ENCODE peak calls at places on chromosome 11, in seven cellular contexts. K is brain microvascular endothelial cell, M is AG09309, T is progenitor cell of endocrine pancreas, L is neural crest cell, O is endodermal cell, D is stomach. Y is an unnamed sample.

GRCh38 chr11:45042560-45042959 is 91.9 kb upstream of the TP53I11 start:
- DNase-seq in D (no peak), T (no peak), M (no peak), O (no peak), K (no peak), L (no peak), Y (no peak)

GRCh38 chr11:45801723-45802315 is 3.1 kb upstream of the SLC35C1 start:
- DNase-seq in L (no peak), D (peak; percentile 32), K (no peak), T (no peak), O (no peak), M (no peak), Y (no peak)

GRCh38 chr11:128214263-128214662 is 373.1 kb downstream of the ETS1 start:
- DNase-seq in D (no peak), M (no peak), T (no peak), L (no peak), O (no peak), K (no peak), Y (no peak)

GRCh38 chr11:118703563-118704106 is 24.2 kb upstream of the TREH start:
- DNase-seq in D (no peak), L (no peak), T (no peak), O (no peak), K (no peak), M (no peak), Y (no peak)

GRCh38 chr11:78025378-78025777 is 2.3 kb upstream of the KCTD14 start:
- DNase-seq in O (no peak), M (no peak), T (no peak), L (no peak), K (no peak), D (no peak), Y (no peak)

GRCh38 chr11:28353991-28354390 is 245.8 kb downstream of the METTL15 start:
- DNase-seq in L (no peak), D (no peak), K (no peak), T (no peak), M (no peak), O (no peak), Y (no peak)

GRCh38 chr11:123438191-123438627 is 8.1 kb downstream of the GRAMD1B start:
- DNase-seq in M (peak; percentile 48), L (no peak), T (no peak), D (no peak), K (no peak), O (peak; percentile 81), Y (no peak)

GRCh38 chr11:47607380-47607779 is 13.2 kb upstream of the C1QTNF4 start:
- DNase-seq in M (peak; percentile 73), K (peak; percentile 94), T (no peak), O (no peak), D (no peak), L (no peak), Y (no peak)

GRCh38 chr11:2612884-2613571 is 86.8 kb downstream of the KCNQ1OT1 start:
- DNase-seq in T (no peak), M (no peak), K (no peak), O (no peak), D (no peak), L (no peak), Y (no peak)

DNA sequence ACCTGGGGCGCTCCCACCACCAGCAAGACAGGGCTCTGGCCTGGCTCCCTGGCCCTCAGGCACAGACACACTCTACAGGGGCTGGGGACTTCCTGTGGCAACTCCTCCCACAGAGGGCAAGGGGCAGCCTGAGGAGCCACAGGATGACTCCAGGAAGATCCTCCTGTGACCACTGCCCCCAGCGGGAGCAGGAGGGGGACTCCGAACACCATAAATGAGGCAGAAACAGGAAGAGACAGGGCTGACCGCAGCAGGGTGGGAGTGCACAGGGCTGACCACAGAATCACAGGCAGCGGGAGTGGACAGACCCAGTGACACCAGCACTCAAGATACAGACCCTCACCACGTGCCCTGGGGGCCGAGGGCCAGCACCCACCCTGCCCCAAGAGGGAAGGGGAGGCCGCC is 10.8 kb downstream of the ARAP1 start:
- DNase-seq in L (peak; percentile 31), K (peak; percentile 13), T (no peak), M (no peak), O (no peak), D (no peak), Y (no peak)
- TF ChIP-seq CTCF in L (no peak), K (peak; percentile 32), T (no peak), M (no peak), O (peak; percentile 43), D (no peak), Y (no peak)

GRCh38 chr11:64271339-64272132 is 12.9 kb downstream of the BAD start:
- DNase-seq in L (peak; percentile 73), M (peak; percentile 85), O (peak; percentile 97), D (peak; percentile 92), T (peak; percentile 77), K (peak; percentile 92), Y (no peak)
- TF ChIP-seq CTCF in L (peak; percentile 45), M (peak; percentile 14), O (peak; percentile 54), D (no peak), T (peak; percentile 37), K (peak; percentile 4), Y (peak; percentile 54)

GRCh38 chr11:8186429-8186828 is 17.6 kb upstream of the RIC3 start:
- DNase-seq in M (no peak), K (no peak), D (no peak), L (no peak), T (no peak), O (no peak), Y (no peak)

GRCh38 chr11:8178297-8178696 is 9.5 kb upstream of the RIC3 start:
- DNase-seq in D (no peak), M (no peak), K (no peak), L (no peak), T (no peak), O (peak; percentile 59), Y (no peak)

GRCh38 chr11:8180469-8180868 is 11.6 kb upstream of the RIC3 start:
- DNase-seq in L (no peak), K (no peak), O (peak; percentile 78), D (no peak), M (no peak), T (no peak), Y (no peak)

GRCh38 chr11:8183136-8183535 is 14.3 kb upstream of the RIC3 start:
- DNase-seq in M (no peak), L (no peak), T (no peak), D (no peak), O (no peak), K (no peak), Y (no peak)
- TF ChIP-seq CTCF in M (no peak), L (no peak), T (no peak), D (no peak), O (no peak), K (no peak), Y (no peak)

DNA sequence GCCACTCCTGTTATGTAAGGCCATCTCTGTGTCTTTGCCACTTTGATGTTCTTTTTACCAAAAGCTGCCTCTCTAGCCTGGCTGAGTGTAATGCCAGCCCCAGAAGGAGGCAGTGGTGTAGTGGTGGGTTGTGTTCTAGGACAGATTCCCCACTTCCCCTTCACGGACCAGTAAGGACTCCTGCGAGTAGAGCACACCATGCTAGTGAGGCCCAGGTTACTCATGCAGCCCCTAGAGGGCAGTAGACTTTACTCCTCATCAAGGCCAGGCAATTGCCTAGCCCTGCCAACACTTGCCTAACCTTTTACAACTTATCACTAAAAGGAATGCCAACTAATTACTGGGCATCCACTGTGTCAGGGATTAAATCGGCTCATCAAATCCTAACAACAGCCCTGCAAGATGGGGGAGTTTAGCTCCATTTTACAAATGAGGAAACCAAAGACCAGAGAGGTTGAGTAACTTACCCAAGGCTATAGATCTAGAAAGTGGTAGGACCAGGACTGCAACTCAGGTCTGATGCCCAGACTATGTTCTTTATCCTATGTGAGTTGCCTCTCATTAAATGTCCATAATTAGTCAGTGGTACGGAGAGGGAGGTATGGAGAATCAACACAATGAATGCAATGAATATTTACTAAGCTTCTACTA is 75.3 kb downstream of the APIP start:
- DNase-seq in K (no peak), M (no peak), O (peak; percentile 69), D (peak; percentile 28), T (no peak), L (no peak), Y (no peak)
- TF ChIP-seq CTCF in K (peak; percentile 75), M (peak; percentile 48), O (peak; percentile 85), D (no peak), T (peak; percentile 36), L (peak; percentile 51), Y (peak; percentile 63)

GRCh38 chr11:79090191-79090590 is 350.6 kb downstream of the TENM4 start:
- DNase-seq in T (no peak), D (no peak), M (no peak), O (no peak), L (no peak), K (no peak), Y (no peak)
- TF ChIP-seq CTCF in T (no peak), D (no peak), M (no peak), O (no peak), L (no peak), K (no peak), Y (no peak)